ENCODE peak calls at places on chromosomes 4 and X, in five cellular contexts. One of them, this sample, is unnamed. For H3K9me3, the result is how much of the 10 kb centered on the place peaks cover.

GRCh38 chr4:138659041-138659565 is 356.5 kb upstream of the NOCT start:
- DNase-seq in NT2/D1: peak
- DNase-seq in mammary epithelial cell: no peak
- DNase-seq in neuronal stem cell: no peak
- DNase-seq in GM23248: no peak
- DNase-seq in this sample: no peak

GRCh38 chr4:168162604-168163003 is 70.3 kb downstream of the ANXA10 start:
- DNase-seq in NT2/D1: no peak
- DNase-seq in mammary epithelial cell: peak
- DNase-seq in neuronal stem cell: no peak
- DNase-seq in GM23248: peak
- DNase-seq in this sample: peak

GRCh38 chr4:54006755-54007154 is 57.6 kb downstream of the CHIC2 start:
- DNase-seq in NT2/D1: no peak
- DNase-seq in mammary epithelial cell: no peak
- DNase-seq in neuronal stem cell: no peak
- DNase-seq in GM23248: no peak
- DNase-seq in this sample: no peak

GRCh38 chr4:113013746-113014145 is 35.7 kb upstream of the ANK2 start:
- DNase-seq in NT2/D1: no peak
- DNase-seq in mammary epithelial cell: no peak
- DNase-seq in neuronal stem cell: no peak
- DNase-seq in GM23248: peak
- DNase-seq in this sample: peak

GRCh38 chr4:111510535-111510934 is 634.7 kb upstream of the FAM241A start:
- DNase-seq in NT2/D1: no peak
- DNase-seq in mammary epithelial cell: no peak
- DNase-seq in neuronal stem cell: no peak
- DNase-seq in GM23248: peak
- DNase-seq in this sample: no peak

GRCh38 chr4:1309261-1310010 is 19.7 kb downstream of the MAEA start:
- DNase-seq in NT2/D1: peak
- DNase-seq in mammary epithelial cell: peak
- DNase-seq in neuronal stem cell: peak
- DNase-seq in GM23248: peak
- DNase-seq in this sample: peak

GRCh38 chrX:143581260-143581659 is 54.6 kb downstream of the SLITRK4 start:
- DNase-seq in NT2/D1: no peak
- DNase-seq in mammary epithelial cell: no peak
- DNase-seq in neuronal stem cell: no peak
- DNase-seq in GM23248: no peak
- DNase-seq in this sample: no peak

GRCh38 chr4:41496980-41497379 is 41.0 kb upstream of the LIMCH1 start:
- DNase-seq in NT2/D1: no peak
- DNase-seq in mammary epithelial cell: no peak
- DNase-seq in neuronal stem cell: no peak
- DNase-seq in GM23248: no peak
- DNase-seq in this sample: no peak

GRCh38 chr4:186104114-186104894 is at the start of gene FAM149A:
- DNase-seq in NT2/D1: no peak
- DNase-seq in mammary epithelial cell: peak
- DNase-seq in neuronal stem cell: no peak
- DNase-seq in GM23248: peak
- DNase-seq in this sample: peak

GRCh38 chr4:15906024-15906443 is 32.5 kb downstream of the FGFBP1 start:
- DNase-seq in NT2/D1: no peak
- DNase-seq in mammary epithelial cell: peak
- DNase-seq in neuronal stem cell: no peak
- DNase-seq in GM23248: no peak
- DNase-seq in this sample: no peak

GRCh38 chrX:17500145-17500579 is 125.2 kb downstream of the NHS start:
- DNase-seq in NT2/D1: no peak
- DNase-seq in mammary epithelial cell: peak
- DNase-seq in neuronal stem cell: no peak
- DNase-seq in GM23248: peak
- DNase-seq in this sample: no peak

GRCh38 chr4:107655289-107655688 is 64.7 kb downstream of the PAPSS1 start:
- DNase-seq in NT2/D1: no peak
- DNase-seq in mammary epithelial cell: no peak
- DNase-seq in neuronal stem cell: no peak
- DNase-seq in GM23248: no peak
- DNase-seq in this sample: no peak

GRCh38 chr4:127533028-127533700 is 99.6 kb upstream of the INTU start:
- DNase-seq in NT2/D1: no peak
- DNase-seq in mammary epithelial cell: no peak
- DNase-seq in neuronal stem cell: no peak
- DNase-seq in GM23248: no peak
- DNase-seq in this sample: peak

GRCh38 chr4:124642846-124643245 is 69.7 kb downstream of the ANKRD50 start:
- DNase-seq in NT2/D1: no peak
- DNase-seq in mammary epithelial cell: peak
- DNase-seq in neuronal stem cell: no peak
- DNase-seq in GM23248: no peak
- DNase-seq in this sample: no peak

GRCh38 chrX:106999002-106999975 is 723 bp downstream of the MORC4 start:
- DNase-seq in NT2/D1: no peak
- DNase-seq in mammary epithelial cell: peak
- DNase-seq in neuronal stem cell: peak
- DNase-seq in GM23248: peak
- DNase-seq in this sample: peak

GRCh38 chr4:55363618-55364420 is 17.8 kb downstream of the SRD5A3 start:
- DNase-seq in NT2/D1: no peak
- DNase-seq in mammary epithelial cell: no peak
- DNase-seq in neuronal stem cell: no peak
- DNase-seq in GM23248: no peak
- DNase-seq in this sample: no peak

GRCh38 chr4:77172336-77172735 is 15.3 kb downstream of the CCNG2 start:
- DNase-seq in NT2/D1: no peak
- DNase-seq in mammary epithelial cell: peak
- DNase-seq in neuronal stem cell: no peak
- DNase-seq in GM23248: peak
- DNase-seq in this sample: peak

GRCh38 chr4:110654254-110654635 is 31.4 kb upstream of the PITX2 start:
- DNase-seq in NT2/D1: no peak
- DNase-seq in mammary epithelial cell: no peak
- DNase-seq in neuronal stem cell: no peak
- DNase-seq in GM23248: peak
- DNase-seq in this sample: no peak

GRCh38 chrX:47446431-47446830 is 36.6 kb downstream of the ZNF41 start:
- DNase-seq in NT2/D1: peak
- DNase-seq in mammary epithelial cell: no peak
- DNase-seq in neuronal stem cell: no peak
- DNase-seq in GM23248: no peak
- DNase-seq in this sample: no peak

GRCh38 chrX:47452112-47452511 is 30.9 kb downstream of the ZNF41 start:
- DNase-seq in NT2/D1: no peak
- DNase-seq in mammary epithelial cell: no peak
- DNase-seq in neuronal stem cell: no peak
- DNase-seq in GM23248: no peak
- DNase-seq in this sample: no peak

GRCh38 chrX:47448165-47448806 is 34.7 kb downstream of the ZNF41 start:
- DNase-seq in NT2/D1: no peak
- DNase-seq in mammary epithelial cell: no peak
- DNase-seq in neuronal stem cell: no peak
- DNase-seq in GM23248: no peak
- DNase-seq in this sample: no peak

GRCh38 chrX:47446971-47447370 is 36.1 kb downstream of the ZNF41 start:
- DNase-seq in NT2/D1: no peak
- DNase-seq in mammary epithelial cell: no peak
- DNase-seq in neuronal stem cell: no peak
- DNase-seq in GM23248: no peak
- DNase-seq in this sample: no peak

GRCh38 chrX:47447607-47448006 is 35.4 kb downstream of the ZNF41 start:
- DNase-seq in NT2/D1: no peak
- DNase-seq in mammary epithelial cell: no peak
- DNase-seq in neuronal stem cell: no peak
- DNase-seq in GM23248: no peak
- DNase-seq in this sample: no peak
- H3K9me3 ChIP-seq in NT2/D1: half or more
- H3K9me3 ChIP-seq in mammary epithelial cell: under half
- H3K9me3 ChIP-seq in neuronal stem cell: half or more
- H3K9me3 ChIP-seq in GM23248: under half
- H3K9me3 ChIP-seq in this sample: half or more

GRCh38 chr4:85779165-85779564 is 304.2 kb downstream of the ARHGAP24 start:
- DNase-seq in NT2/D1: no peak
- DNase-seq in mammary epithelial cell: no peak
- DNase-seq in neuronal stem cell: no peak
- DNase-seq in GM23248: peak
- DNase-seq in this sample: peak

GRCh38 chr4:85778809-85779124 is 303.8 kb downstream of the ARHGAP24 start:
- DNase-seq in NT2/D1: no peak
- DNase-seq in mammary epithelial cell: no peak
- DNase-seq in neuronal stem cell: no peak
- DNase-seq in GM23248: peak
- DNase-seq in this sample: peak

GRCh38 chr4:85776091-85776490 is 301.1 kb downstream of the ARHGAP24 start:
- DNase-seq in NT2/D1: no peak
- DNase-seq in mammary epithelial cell: no peak
- DNase-seq in neuronal stem cell: no peak
- DNase-seq in GM23248: no peak
- DNase-seq in this sample: peak

GRCh38 chr4:85776579-85776978 is 301.6 kb downstream of the ARHGAP24 start:
- DNase-seq in NT2/D1: no peak
- DNase-seq in mammary epithelial cell: peak
- DNase-seq in neuronal stem cell: no peak
- DNase-seq in GM23248: peak
- DNase-seq in this sample: no peak

GRCh38 chr4:85777908-85778808 is 303.2 kb downstream of the ARHGAP24 start:
- DNase-seq in NT2/D1: no peak
- DNase-seq in mammary epithelial cell: no peak
- DNase-seq in neuronal stem cell: no peak
- DNase-seq in GM23248: peak
- DNase-seq in this sample: peak
- H3K9ac ChIP-seq in NT2/D1: no peak
- H3K9ac ChIP-seq in mammary epithelial cell: no peak
- H3K9ac ChIP-seq in neuronal stem cell: no peak
- H3K9ac ChIP-seq in GM23248: peak
- H3K9ac ChIP-seq in this sample: peak

GRCh38 chr4:38302910-38303309 is 342.7 kb downstream of the PTTG2 start:
- DNase-seq in NT2/D1: no peak
- DNase-seq in mammary epithelial cell: no peak
- DNase-seq in neuronal stem cell: no peak
- DNase-seq in GM23248: no peak
- DNase-seq in this sample: no peak

GRCh38 chr4:38294238-38294637 is 334.0 kb downstream of the PTTG2 start:
- DNase-seq in NT2/D1: no peak
- DNase-seq in mammary epithelial cell: no peak
- DNase-seq in neuronal stem cell: no peak
- DNase-seq in GM23248: no peak
- DNase-seq in this sample: no peak

GRCh38 chr4:38298868-38299713 is 338.9 kb downstream of the PTTG2 start:
- DNase-seq in NT2/D1: no peak
- DNase-seq in mammary epithelial cell: no peak
- DNase-seq in neuronal stem cell: no peak
- DNase-seq in GM23248: no peak
- DNase-seq in this sample: no peak
- H3K9me3 ChIP-seq in NT2/D1: under half
- H3K9me3 ChIP-seq in mammary epithelial cell: under half
- H3K9me3 ChIP-seq in neuronal stem cell: under half
- H3K9me3 ChIP-seq in GM23248: under half
- H3K9me3 ChIP-seq in this sample: under half

DNA sequence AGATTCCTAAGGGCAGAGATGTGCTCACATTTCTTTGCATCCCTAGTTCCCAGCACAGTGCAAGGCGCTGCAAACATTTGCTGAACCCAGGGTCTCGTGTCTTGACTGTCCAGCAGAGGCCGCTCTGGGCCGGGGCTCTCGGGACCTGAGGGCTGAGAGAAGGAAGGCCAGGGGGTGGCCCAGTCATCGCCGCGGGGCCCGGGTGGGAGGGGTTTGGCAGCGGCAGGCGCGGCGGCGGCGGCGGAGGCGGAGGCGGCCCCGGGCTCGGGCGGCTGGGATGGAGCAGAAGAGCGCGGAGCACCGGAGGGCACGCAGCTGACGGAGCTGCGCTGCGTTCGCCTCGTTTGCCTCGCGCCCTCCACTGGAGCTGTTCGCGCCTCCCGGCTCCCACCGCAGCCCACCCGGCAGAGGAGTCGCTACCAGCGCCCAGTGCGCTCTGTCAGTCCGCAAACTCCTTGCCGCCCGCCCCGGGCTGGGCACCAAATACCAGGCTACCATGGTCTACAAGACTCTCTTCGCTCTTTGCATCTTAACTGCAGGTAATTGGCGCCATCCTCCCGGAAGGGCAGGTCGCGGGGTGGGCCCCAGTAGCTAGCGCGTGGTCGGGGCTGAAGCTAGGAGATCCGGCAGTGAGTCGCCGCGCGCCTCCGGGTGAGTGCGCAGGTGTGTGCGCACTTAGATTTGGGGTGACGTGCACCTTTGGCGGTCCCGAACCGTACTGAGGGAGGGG is at the start of gene PARM1:
- DNase-seq in NT2/D1: peak
- DNase-seq in mammary epithelial cell: peak
- DNase-seq in neuronal stem cell: peak
- DNase-seq in GM23248: peak
- DNase-seq in this sample: peak
- H3K9ac ChIP-seq in NT2/D1: peak
- H3K9ac ChIP-seq in mammary epithelial cell: no peak
- H3K9ac ChIP-seq in neuronal stem cell: peak
- H3K9ac ChIP-seq in GM23248: no peak
- H3K9ac ChIP-seq in this sample: peak

DNA sequence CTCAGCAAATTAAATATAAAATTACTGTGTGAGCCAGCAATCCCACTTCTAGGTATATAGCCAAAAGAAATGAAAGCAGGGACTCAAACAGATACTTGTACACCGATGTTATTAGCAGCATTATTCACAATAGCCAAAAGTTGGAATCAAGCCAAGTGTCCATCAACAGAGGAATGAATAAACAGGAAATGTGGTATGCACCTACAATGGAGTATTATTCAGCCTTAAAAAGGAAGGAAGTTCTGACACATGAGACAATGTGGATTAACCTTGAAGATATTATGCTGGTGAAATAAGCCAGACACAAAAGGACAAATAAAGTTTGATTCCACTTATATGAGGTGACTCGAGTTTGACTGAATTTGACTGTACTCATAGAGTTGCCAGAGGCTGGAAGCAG is 108.3 kb upstream of the DUSP21 start:
- DNase-seq in NT2/D1: no peak
- DNase-seq in mammary epithelial cell: no peak
- DNase-seq in neuronal stem cell: no peak
- DNase-seq in GM23248: no peak
- DNase-seq in this sample: no peak
- H3K9me3 ChIP-seq in NT2/D1: under half
- H3K9me3 ChIP-seq in mammary epithelial cell: under half
- H3K9me3 ChIP-seq in neuronal stem cell: under half
- H3K9me3 ChIP-seq in GM23248: under half
- H3K9me3 ChIP-seq in this sample: under half